ENCODE peak calls at places on chromosomes 16 and 17, in six cellular contexts. One of them, this sample, is unnamed.

GRCh38 chr17:4366312-4367063 is at the start of gene UBE2G1:
- DNase-seq in A549: peak; percentile 99
- DNase-seq in suprapubic skin: peak; percentile 98
- DNase-seq in sigmoid colon: peak; percentile 99
- DNase-seq in GM12878: peak; percentile 89
- DNase-seq in tibial nerve: peak; percentile 94
- DNase-seq in this sample: peak; percentile 99

GRCh38 chr16:11072420-11073153 is 128.2 kb downstream of the CLEC16A start:
- DNase-seq in A549: no peak
- DNase-seq in suprapubic skin: no peak
- DNase-seq in sigmoid colon: no peak
- DNase-seq in GM12878: no peak
- DNase-seq in tibial nerve: no peak
- DNase-seq in this sample: no peak

GRCh38 chr16:59566446-59566845 is 832.3 kb upstream of the GOT2 start:
- DNase-seq in A549: no peak
- DNase-seq in suprapubic skin: no peak
- DNase-seq in sigmoid colon: no peak
- DNase-seq in GM12878: no peak
- DNase-seq in tibial nerve: no peak
- DNase-seq in this sample: no peak

GRCh38 chr17:55635253-55635766 is 87.4 kb downstream of the TMEM100 start:
- DNase-seq in A549: no peak
- DNase-seq in suprapubic skin: no peak
- DNase-seq in sigmoid colon: no peak
- DNase-seq in GM12878: no peak
- DNase-seq in tibial nerve: no peak
- DNase-seq in this sample: no peak

GRCh38 chr16:88553739-88554138 is 16.5 kb upstream of the ZC3H18 start:
- DNase-seq in A549: no peak
- DNase-seq in suprapubic skin: no peak
- DNase-seq in sigmoid colon: no peak
- DNase-seq in GM12878: no peak
- DNase-seq in tibial nerve: no peak
- DNase-seq in this sample: no peak

GRCh38 chr17:30831257-30831656 is 509 bp upstream of the ATAD5 start:
- DNase-seq in A549: peak; percentile 44
- DNase-seq in suprapubic skin: no peak
- DNase-seq in sigmoid colon: no peak
- DNase-seq in GM12878: no peak
- DNase-seq in tibial nerve: no peak
- DNase-seq in this sample: no peak

GRCh38 chr17:50891577-50891989 is 25.4 kb upstream of the TOB1 start:
- DNase-seq in A549: no peak
- DNase-seq in suprapubic skin: peak; percentile 18
- DNase-seq in sigmoid colon: no peak
- DNase-seq in GM12878: no peak
- DNase-seq in tibial nerve: no peak
- DNase-seq in this sample: no peak

GRCh38 chr16:46743232-46743719 is 4.9 kb downstream of the MYLK3 start:
- DNase-seq in A549: no peak
- DNase-seq in suprapubic skin: peak; percentile 24
- DNase-seq in sigmoid colon: peak; percentile 50
- DNase-seq in GM12878: no peak
- DNase-seq in tibial nerve: no peak
- DNase-seq in this sample: no peak

GRCh38 chr17:75130632-75131277 is 787 bp downstream of the NT5C start:
- DNase-seq in A549: peak; percentile 86
- DNase-seq in suprapubic skin: no peak
- DNase-seq in sigmoid colon: peak; percentile 84
- DNase-seq in GM12878: no peak
- DNase-seq in tibial nerve: no peak
- DNase-seq in this sample: peak; percentile 61

GRCh38 chr16:24729243-24729966 is at the start of gene TNRC6A:
- DNase-seq in A549: peak; percentile 91
- DNase-seq in suprapubic skin: peak; percentile 93
- DNase-seq in sigmoid colon: peak; percentile 96
- DNase-seq in GM12878: peak; percentile 36
- DNase-seq in tibial nerve: peak; percentile 76
- DNase-seq in this sample: peak; percentile 93

GRCh38 chr16:23871924-23872323 is 36.1 kb downstream of the PRKCB start:
- DNase-seq in A549: no peak
- DNase-seq in suprapubic skin: no peak
- DNase-seq in sigmoid colon: no peak
- DNase-seq in GM12878: no peak
- DNase-seq in tibial nerve: no peak
- DNase-seq in this sample: no peak

DNA sequence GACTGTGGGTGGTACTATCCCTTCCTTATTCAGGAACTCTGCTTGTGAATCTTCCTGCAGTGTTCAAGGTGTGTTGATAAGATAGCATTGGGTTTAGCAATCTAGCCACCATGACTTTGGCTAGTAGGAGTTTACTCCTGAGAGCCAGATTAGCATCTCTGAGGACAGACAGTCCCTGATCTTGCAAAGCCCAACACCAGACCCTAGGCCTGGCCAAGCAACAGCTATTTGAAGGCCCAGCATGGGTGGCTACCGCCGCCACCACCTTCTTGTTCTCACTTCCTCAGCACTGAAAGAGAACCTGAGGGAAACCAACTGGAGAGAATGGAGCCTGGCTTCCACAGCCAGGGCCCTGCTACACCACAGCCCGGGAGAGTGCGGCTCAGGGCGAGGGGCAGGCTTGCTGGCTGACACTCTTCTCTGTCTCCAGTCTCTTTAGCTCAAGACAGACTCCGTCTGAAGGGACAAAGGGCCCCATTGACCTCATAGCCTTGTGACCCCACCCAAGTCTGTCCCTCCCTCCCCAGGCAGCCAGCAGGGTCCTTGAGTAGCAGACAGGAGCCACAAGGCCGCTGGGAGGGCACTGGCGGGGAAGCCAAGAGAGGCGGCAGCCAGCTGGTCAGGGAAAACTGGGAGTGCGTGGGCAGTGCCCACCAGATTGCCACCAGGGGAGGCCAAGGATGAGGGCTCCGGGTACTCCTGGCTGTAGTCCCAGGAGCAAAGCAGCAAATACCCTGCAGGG is 10.9 kb upstream of the ARHGAP23 start:
- DNase-seq in A549: no peak
- DNase-seq in suprapubic skin: no peak
- DNase-seq in sigmoid colon: peak; percentile 72
- DNase-seq in GM12878: no peak
- DNase-seq in tibial nerve: no peak
- DNase-seq in this sample: no peak
- TF ChIP-seq EP300 in A549: no peak
- TF ChIP-seq EP300 in suprapubic skin: no peak
- TF ChIP-seq EP300 in sigmoid colon: no peak
- TF ChIP-seq EP300 in GM12878: no peak
- TF ChIP-seq EP300 in tibial nerve: peak; percentile 50
- TF ChIP-seq EP300 in this sample: no peak

DNA sequence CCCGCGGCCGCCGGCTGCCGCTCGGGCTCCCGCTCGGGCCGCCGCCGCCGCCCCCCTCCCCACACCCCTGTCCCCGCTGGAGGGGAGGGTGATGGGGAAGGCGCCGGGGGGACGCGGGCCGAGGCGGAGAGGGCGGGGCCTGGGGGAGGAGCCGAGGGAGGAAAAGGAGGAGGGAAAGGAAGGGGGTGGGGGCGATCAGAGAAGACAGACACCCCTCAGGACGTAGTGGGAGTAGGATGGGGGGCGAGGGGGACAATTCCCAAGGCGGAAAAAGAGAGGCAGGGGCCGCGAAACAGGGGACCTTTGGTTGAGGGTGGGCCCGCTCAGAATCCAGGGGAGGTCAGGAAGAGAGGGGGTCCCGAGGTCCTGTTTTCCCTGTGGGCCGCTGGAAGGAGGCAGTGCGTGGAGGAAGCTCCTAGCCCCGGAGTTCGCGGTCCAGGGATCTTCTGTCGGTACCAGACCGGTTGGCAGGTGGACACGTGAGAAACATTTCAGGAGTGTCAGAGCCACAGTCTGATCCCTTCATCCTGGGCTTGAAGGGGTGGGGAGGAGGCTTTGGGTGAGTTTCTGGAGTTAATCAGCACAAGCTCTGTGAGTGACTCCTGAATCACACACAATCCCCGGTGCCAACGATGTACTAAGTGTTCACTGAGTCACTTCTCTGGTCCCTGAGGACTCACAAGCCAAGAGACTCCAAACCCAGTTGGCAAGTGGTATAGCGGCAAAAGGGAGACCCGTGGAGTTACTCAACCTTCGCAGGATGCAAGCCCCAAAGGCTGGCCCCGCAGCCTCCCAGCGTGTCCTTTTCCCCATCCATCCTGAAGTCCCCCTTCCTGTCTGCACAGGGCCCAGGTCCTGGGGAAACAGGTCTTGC is at the start of gene XYLT1:
- DNase-seq in A549: no peak
- DNase-seq in suprapubic skin: peak; percentile 89
- DNase-seq in sigmoid colon: peak; percentile 94
- DNase-seq in GM12878: no peak
- DNase-seq in tibial nerve: peak; percentile 57
- DNase-seq in this sample: peak; percentile 81
- TF ChIP-seq POLR2A in A549: no peak
- TF ChIP-seq POLR2A in suprapubic skin: no peak
- TF ChIP-seq POLR2A in sigmoid colon: no peak
- TF ChIP-seq POLR2A in GM12878: no peak
- TF ChIP-seq POLR2A in tibial nerve: no peak
- TF ChIP-seq POLR2A in this sample: no peak

DNA sequence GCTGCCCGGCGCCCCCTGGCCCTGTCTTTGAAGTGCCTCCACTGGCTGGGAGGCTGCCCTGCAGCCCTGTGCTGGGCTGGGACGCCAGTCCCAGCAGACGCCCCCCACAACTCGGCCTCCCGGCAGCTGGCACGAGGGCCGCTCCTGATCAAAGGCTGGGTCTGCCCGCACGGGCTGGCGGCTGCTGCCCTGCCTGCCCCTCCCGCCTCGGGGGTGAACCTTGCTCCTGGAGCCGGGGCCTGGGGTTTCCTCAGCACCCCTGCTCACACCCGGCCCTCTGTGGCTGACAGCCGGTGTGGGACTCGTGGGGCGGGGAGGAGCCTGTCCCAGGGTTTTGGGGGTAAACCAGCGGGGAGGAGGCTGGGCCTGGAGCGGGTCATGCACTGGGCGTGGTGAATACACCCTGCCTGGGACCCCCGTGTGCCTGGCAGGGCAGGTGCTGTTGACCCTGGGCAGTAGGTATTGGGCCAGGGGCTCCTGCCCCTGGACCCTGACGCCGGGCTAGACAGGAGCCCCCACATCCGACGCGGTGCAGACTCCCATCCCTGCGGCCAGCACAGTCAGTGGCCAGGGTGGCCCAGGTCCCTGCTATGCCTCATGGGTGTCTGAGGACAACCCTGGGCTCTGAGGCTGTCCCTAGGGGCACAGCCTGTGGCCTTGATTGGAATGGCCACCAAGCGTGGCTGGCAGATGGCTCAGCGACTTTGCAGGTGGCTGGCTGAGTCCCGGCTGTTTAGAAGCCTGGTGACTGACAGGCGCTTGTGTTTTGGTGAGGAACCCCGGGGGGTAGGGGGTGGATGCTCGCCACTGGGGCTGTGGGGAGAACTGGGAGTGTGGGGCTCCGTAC is 21.7 kb downstream of the CENPX start:
- DNase-seq in A549: no peak
- DNase-seq in suprapubic skin: no peak
- DNase-seq in sigmoid colon: no peak
- DNase-seq in GM12878: no peak
- DNase-seq in tibial nerve: no peak
- DNase-seq in this sample: no peak
- TF ChIP-seq EP300 in A549: no peak
- TF ChIP-seq EP300 in suprapubic skin: no peak
- TF ChIP-seq EP300 in sigmoid colon: no peak
- TF ChIP-seq EP300 in GM12878: no peak
- TF ChIP-seq EP300 in tibial nerve: no peak
- TF ChIP-seq EP300 in this sample: no peak

GRCh38 chr17:17372856-17373520 is 69.8 kb downstream of the NT5M start:
- DNase-seq in A549: no peak
- DNase-seq in suprapubic skin: no peak
- DNase-seq in sigmoid colon: no peak
- DNase-seq in GM12878: no peak
- DNase-seq in tibial nerve: no peak
- DNase-seq in this sample: no peak
- TF ChIP-seq POLR2A in A549: no peak
- TF ChIP-seq POLR2A in suprapubic skin: no peak
- TF ChIP-seq POLR2A in sigmoid colon: no peak
- TF ChIP-seq POLR2A in GM12878: no peak
- TF ChIP-seq POLR2A in tibial nerve: no peak
- TF ChIP-seq POLR2A in this sample: no peak

GRCh38 chr16:86948046-86948445 is 369.1 kb downstream of the C16orf95 start:
- DNase-seq in A549: no peak
- DNase-seq in suprapubic skin: no peak
- DNase-seq in sigmoid colon: no peak
- DNase-seq in GM12878: no peak
- DNase-seq in tibial nerve: no peak
- DNase-seq in this sample: no peak
- TF ChIP-seq EP300 in A549: no peak
- TF ChIP-seq EP300 in suprapubic skin: no peak
- TF ChIP-seq EP300 in sigmoid colon: no peak
- TF ChIP-seq EP300 in GM12878: no peak
- TF ChIP-seq EP300 in tibial nerve: no peak
- TF ChIP-seq EP300 in this sample: no peak

GRCh38 chr16:66468321-66468965 is 41.3 kb downstream of the BEAN1 start:
- DNase-seq in A549: no peak
- DNase-seq in suprapubic skin: peak; percentile 74
- DNase-seq in sigmoid colon: peak; percentile 48
- DNase-seq in GM12878: no peak
- DNase-seq in tibial nerve: no peak
- DNase-seq in this sample: peak; percentile 20
- TF ChIP-seq POLR2A in A549: no peak
- TF ChIP-seq POLR2A in suprapubic skin: no peak
- TF ChIP-seq POLR2A in sigmoid colon: no peak
- TF ChIP-seq POLR2A in GM12878: no peak
- TF ChIP-seq POLR2A in tibial nerve: no peak
- TF ChIP-seq POLR2A in this sample: no peak

GRCh38 chr16:12801511-12802042 is 2.1 kb downstream of the CPPED1 start:
- DNase-seq in A549: peak; percentile 39
- DNase-seq in suprapubic skin: no peak
- DNase-seq in sigmoid colon: no peak
- DNase-seq in GM12878: peak; percentile 73
- DNase-seq in tibial nerve: no peak
- DNase-seq in this sample: peak; percentile 69
- TF ChIP-seq EP300 in A549: no peak
- TF ChIP-seq EP300 in suprapubic skin: no peak
- TF ChIP-seq EP300 in sigmoid colon: no peak
- TF ChIP-seq EP300 in GM12878: peak; percentile 92
- TF ChIP-seq EP300 in tibial nerve: peak; percentile 59
- TF ChIP-seq EP300 in this sample: no peak

GRCh38 chr16:81179219-81179618 is 59.3 kb upstream of the BCO1 start:
- DNase-seq in A549: no peak
- DNase-seq in suprapubic skin: no peak
- DNase-seq in sigmoid colon: no peak
- DNase-seq in GM12878: no peak
- DNase-seq in tibial nerve: no peak
- DNase-seq in this sample: no peak

GRCh38 chr16:81185416-81185815 is 53.1 kb upstream of the BCO1 start:
- DNase-seq in A549: no peak
- DNase-seq in suprapubic skin: no peak
- DNase-seq in sigmoid colon: no peak
- DNase-seq in GM12878: no peak
- DNase-seq in tibial nerve: no peak
- DNase-seq in this sample: no peak

GRCh38 chr16:81175325-81175891 is 63.1 kb upstream of the BCO1 start:
- DNase-seq in A549: peak; percentile 80
- DNase-seq in suprapubic skin: no peak
- DNase-seq in sigmoid colon: no peak
- DNase-seq in GM12878: no peak
- DNase-seq in tibial nerve: no peak
- DNase-seq in this sample: no peak

GRCh38 chr16:81180578-81180977 is 57.9 kb upstream of the BCO1 start:
- DNase-seq in A549: no peak
- DNase-seq in suprapubic skin: no peak
- DNase-seq in sigmoid colon: no peak
- DNase-seq in GM12878: no peak
- DNase-seq in tibial nerve: no peak
- DNase-seq in this sample: no peak

GRCh38 chr16:81181013-81181720 is 57.3 kb upstream of the BCO1 start:
- DNase-seq in A549: peak; percentile 93
- DNase-seq in suprapubic skin: peak; percentile 96
- DNase-seq in sigmoid colon: peak; percentile 94
- DNase-seq in GM12878: no peak
- DNase-seq in tibial nerve: peak; percentile 88
- DNase-seq in this sample: peak; percentile 86
- TF ChIP-seq POLR2A in A549: no peak
- TF ChIP-seq POLR2A in suprapubic skin: peak; percentile 15
- TF ChIP-seq POLR2A in sigmoid colon: no peak
- TF ChIP-seq POLR2A in GM12878: no peak
- TF ChIP-seq POLR2A in tibial nerve: peak; percentile 19
- TF ChIP-seq POLR2A in this sample: no peak